ENCODE peak calls at places on chromosomes 1 and 21, in ten cellular contexts. One of them, this sample, is unnamed. For H3K27me3 and H3K36me3, the result is how much of the 10 kb centered on the place peaks cover.

GRCh38 chr1:91744973-91745648 is 140.8 kb downstream of the TGFBR3 start:
- DNase-seq in heart left ventricle: peak
- DNase-seq in CD8-positive, alpha-beta T cell: no peak
- DNase-seq in body of pancreas: peak
- DNase-seq in right lobe of liver: peak
- DNase-seq in left lung: no peak
- DNase-seq in breast epithelium: no peak
- DNase-seq in testis: peak
- DNase-seq in brain microvascular endothelial cell: no peak
- DNase-seq in GM06990: no peak
- DNase-seq in this sample: no peak

GRCh38 chr1:115123116-115123515 is 33.8 kb upstream of the TSPAN2 start:
- DNase-seq in heart left ventricle: no peak
- DNase-seq in CD8-positive, alpha-beta T cell: no peak
- DNase-seq in body of pancreas: no peak
- DNase-seq in right lobe of liver: no peak
- DNase-seq in left lung: no peak
- DNase-seq in breast epithelium: no peak
- DNase-seq in testis: no peak
- DNase-seq in brain microvascular endothelial cell: no peak
- DNase-seq in GM06990: no peak
- DNase-seq in this sample: no peak

GRCh38 chr1:91997607-91998195 is 32.1 kb upstream of the EPHX4 start:
- DNase-seq in heart left ventricle: peak
- DNase-seq in CD8-positive, alpha-beta T cell: peak
- DNase-seq in body of pancreas: peak
- DNase-seq in right lobe of liver: no peak
- DNase-seq in left lung: no peak
- DNase-seq in breast epithelium: no peak
- DNase-seq in testis: peak
- DNase-seq in brain microvascular endothelial cell: peak
- DNase-seq in GM06990: no peak
- DNase-seq in this sample: no peak

GRCh38 chr1:222195857-222196256 is 352.0 kb downstream of the HHIPL2 start:
- DNase-seq in heart left ventricle: no peak
- DNase-seq in CD8-positive, alpha-beta T cell: no peak
- DNase-seq in body of pancreas: no peak
- DNase-seq in right lobe of liver: no peak
- DNase-seq in left lung: no peak
- DNase-seq in breast epithelium: no peak
- DNase-seq in testis: no peak
- DNase-seq in brain microvascular endothelial cell: no peak
- DNase-seq in GM06990: no peak
- DNase-seq in this sample: no peak

GRCh38 chr1:7677111-7677510 is 94.0 kb upstream of the VAMP3 start:
- DNase-seq in heart left ventricle: no peak
- DNase-seq in CD8-positive, alpha-beta T cell: no peak
- DNase-seq in body of pancreas: no peak
- DNase-seq in right lobe of liver: no peak
- DNase-seq in left lung: no peak
- DNase-seq in breast epithelium: no peak
- DNase-seq in testis: no peak
- DNase-seq in brain microvascular endothelial cell: no peak
- DNase-seq in GM06990: no peak
- DNase-seq in this sample: no peak

GRCh38 chr21:26487981-26488480 is 85.1 kb downstream of the CYYR1 start:
- DNase-seq in heart left ventricle: no peak
- DNase-seq in CD8-positive, alpha-beta T cell: no peak
- DNase-seq in body of pancreas: no peak
- DNase-seq in right lobe of liver: no peak
- DNase-seq in left lung: no peak
- DNase-seq in breast epithelium: no peak
- DNase-seq in testis: no peak
- DNase-seq in brain microvascular endothelial cell: no peak
- DNase-seq in GM06990: no peak
- DNase-seq in this sample: no peak

GRCh38 chr1:75134656-75134938 is 409 bp downstream of the LHX8 start:
- DNase-seq in heart left ventricle: no peak
- DNase-seq in CD8-positive, alpha-beta T cell: no peak
- DNase-seq in body of pancreas: no peak
- DNase-seq in right lobe of liver: no peak
- DNase-seq in left lung: peak
- DNase-seq in breast epithelium: no peak
- DNase-seq in testis: no peak
- DNase-seq in brain microvascular endothelial cell: no peak
- DNase-seq in GM06990: no peak
- DNase-seq in this sample: no peak

GRCh38 chr1:151146416-151147131 is at the start of gene SEMA6C:
- DNase-seq in heart left ventricle: peak
- DNase-seq in CD8-positive, alpha-beta T cell: peak
- DNase-seq in body of pancreas: peak
- DNase-seq in right lobe of liver: peak
- DNase-seq in left lung: peak
- DNase-seq in breast epithelium: peak
- DNase-seq in testis: peak
- DNase-seq in brain microvascular endothelial cell: peak
- DNase-seq in GM06990: peak
- DNase-seq in this sample: peak

GRCh38 chr1:12197483-12197880 is 30.7 kb downstream of the TNFRSF1B start:
- DNase-seq in heart left ventricle: no peak
- DNase-seq in CD8-positive, alpha-beta T cell: no peak
- DNase-seq in body of pancreas: no peak
- DNase-seq in right lobe of liver: no peak
- DNase-seq in left lung: no peak
- DNase-seq in breast epithelium: no peak
- DNase-seq in testis: no peak
- DNase-seq in brain microvascular endothelial cell: no peak
- DNase-seq in GM06990: no peak
- DNase-seq in this sample: no peak

GRCh38 chr1:12201343-12202189 is 28.3 kb upstream of the VPS13D start:
- DNase-seq in heart left ventricle: no peak
- DNase-seq in CD8-positive, alpha-beta T cell: no peak
- DNase-seq in body of pancreas: no peak
- DNase-seq in right lobe of liver: no peak
- DNase-seq in left lung: no peak
- DNase-seq in breast epithelium: no peak
- DNase-seq in testis: no peak
- DNase-seq in brain microvascular endothelial cell: no peak
- DNase-seq in GM06990: no peak
- DNase-seq in this sample: peak

GRCh38 chr1:12195416-12195815 is 28.6 kb downstream of the TNFRSF1B start:
- DNase-seq in heart left ventricle: no peak
- DNase-seq in CD8-positive, alpha-beta T cell: no peak
- DNase-seq in body of pancreas: no peak
- DNase-seq in right lobe of liver: no peak
- DNase-seq in left lung: no peak
- DNase-seq in breast epithelium: no peak
- DNase-seq in testis: no peak
- DNase-seq in brain microvascular endothelial cell: no peak
- DNase-seq in GM06990: no peak
- DNase-seq in this sample: no peak

GRCh38 chr1:12194666-12195216 is 27.9 kb downstream of the TNFRSF1B start:
- DNase-seq in heart left ventricle: no peak
- DNase-seq in CD8-positive, alpha-beta T cell: no peak
- DNase-seq in body of pancreas: no peak
- DNase-seq in right lobe of liver: no peak
- DNase-seq in left lung: no peak
- DNase-seq in breast epithelium: no peak
- DNase-seq in testis: no peak
- DNase-seq in brain microvascular endothelial cell: no peak
- DNase-seq in GM06990: no peak
- DNase-seq in this sample: peak

GRCh38 chr1:12196641-12197482 is 30.1 kb downstream of the TNFRSF1B start:
- DNase-seq in heart left ventricle: no peak
- DNase-seq in CD8-positive, alpha-beta T cell: no peak
- DNase-seq in body of pancreas: no peak
- DNase-seq in right lobe of liver: peak
- DNase-seq in left lung: peak
- DNase-seq in breast epithelium: no peak
- DNase-seq in testis: peak
- DNase-seq in brain microvascular endothelial cell: no peak
- DNase-seq in GM06990: no peak
- DNase-seq in this sample: peak
- TF ChIP-seq CTCF in heart left ventricle: no peak
- TF ChIP-seq CTCF in CD8-positive, alpha-beta T cell: no peak
- TF ChIP-seq CTCF in body of pancreas: no peak
- TF ChIP-seq CTCF in right lobe of liver: no peak
- TF ChIP-seq CTCF in left lung: peak
- TF ChIP-seq CTCF in breast epithelium: no peak
- TF ChIP-seq CTCF in testis: no peak
- TF ChIP-seq CTCF in brain microvascular endothelial cell: peak
- TF ChIP-seq CTCF in GM06990: no peak
- TF ChIP-seq CTCF in this sample: peak

DNA sequence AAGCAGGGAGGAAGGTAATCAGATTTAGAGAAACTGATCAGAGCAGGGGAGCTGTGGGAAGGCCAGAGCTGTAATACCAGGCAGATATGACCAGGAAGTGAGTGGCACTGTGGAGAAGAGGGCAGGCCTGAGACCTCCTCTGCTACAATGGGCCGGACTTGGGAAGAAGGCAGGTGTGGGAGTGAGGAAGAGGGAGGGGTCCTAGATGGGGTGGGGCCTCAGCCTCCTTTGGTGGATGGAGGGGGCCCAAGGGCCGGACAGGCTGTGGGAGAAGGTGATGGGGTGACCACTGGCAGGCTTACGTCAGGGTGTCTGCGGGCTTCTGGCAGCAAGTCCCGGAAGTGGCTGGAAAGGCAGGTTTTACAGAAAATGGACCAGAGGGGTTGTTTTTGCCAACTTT is 5.0 kb upstream of the HPCA start:
- DNase-seq in heart left ventricle: no peak
- DNase-seq in CD8-positive, alpha-beta T cell: no peak
- DNase-seq in body of pancreas: no peak
- DNase-seq in right lobe of liver: no peak
- DNase-seq in left lung: no peak
- DNase-seq in breast epithelium: no peak
- DNase-seq in testis: no peak
- DNase-seq in brain microvascular endothelial cell: no peak
- DNase-seq in GM06990: no peak
- DNase-seq in this sample: peak
- H3K27me3 ChIP-seq in heart left ventricle: under half
- H3K27me3 ChIP-seq in CD8-positive, alpha-beta T cell: under half
- H3K27me3 ChIP-seq in body of pancreas: under half
- H3K27me3 ChIP-seq in right lobe of liver: under half
- H3K27me3 ChIP-seq in left lung: under half
- H3K27me3 ChIP-seq in breast epithelium: under half
- H3K27me3 ChIP-seq in testis: under half
- H3K27me3 ChIP-seq in brain microvascular endothelial cell: under half
- H3K27me3 ChIP-seq in GM06990: under half
- H3K27me3 ChIP-seq in this sample: half or more

GRCh38 chr1:1529321-1529720 is 11.1 kb downstream of the TMEM240 start:
- DNase-seq in heart left ventricle: no peak
- DNase-seq in CD8-positive, alpha-beta T cell: no peak
- DNase-seq in body of pancreas: no peak
- DNase-seq in right lobe of liver: no peak
- DNase-seq in left lung: no peak
- DNase-seq in breast epithelium: no peak
- DNase-seq in testis: no peak
- DNase-seq in brain microvascular endothelial cell: no peak
- DNase-seq in GM06990: no peak
- DNase-seq in this sample: no peak

GRCh38 chr1:1527092-1527816 is 13.2 kb downstream of the TMEM240 start:
- DNase-seq in heart left ventricle: no peak
- DNase-seq in CD8-positive, alpha-beta T cell: no peak
- DNase-seq in body of pancreas: no peak
- DNase-seq in right lobe of liver: no peak
- DNase-seq in left lung: no peak
- DNase-seq in breast epithelium: no peak
- DNase-seq in testis: no peak
- DNase-seq in brain microvascular endothelial cell: no peak
- DNase-seq in GM06990: no peak
- DNase-seq in this sample: no peak

GRCh38 chr1:1529936-1530335 is 10.5 kb downstream of the TMEM240 start:
- DNase-seq in heart left ventricle: no peak
- DNase-seq in CD8-positive, alpha-beta T cell: no peak
- DNase-seq in body of pancreas: no peak
- DNase-seq in right lobe of liver: no peak
- DNase-seq in left lung: no peak
- DNase-seq in breast epithelium: no peak
- DNase-seq in testis: no peak
- DNase-seq in brain microvascular endothelial cell: no peak
- DNase-seq in GM06990: no peak
- DNase-seq in this sample: no peak

GRCh38 chr1:1531947-1532346 is 8.5 kb downstream of the TMEM240 start:
- DNase-seq in heart left ventricle: no peak
- DNase-seq in CD8-positive, alpha-beta T cell: no peak
- DNase-seq in body of pancreas: no peak
- DNase-seq in right lobe of liver: no peak
- DNase-seq in left lung: no peak
- DNase-seq in breast epithelium: no peak
- DNase-seq in testis: no peak
- DNase-seq in brain microvascular endothelial cell: no peak
- DNase-seq in GM06990: no peak
- DNase-seq in this sample: no peak

DNA sequence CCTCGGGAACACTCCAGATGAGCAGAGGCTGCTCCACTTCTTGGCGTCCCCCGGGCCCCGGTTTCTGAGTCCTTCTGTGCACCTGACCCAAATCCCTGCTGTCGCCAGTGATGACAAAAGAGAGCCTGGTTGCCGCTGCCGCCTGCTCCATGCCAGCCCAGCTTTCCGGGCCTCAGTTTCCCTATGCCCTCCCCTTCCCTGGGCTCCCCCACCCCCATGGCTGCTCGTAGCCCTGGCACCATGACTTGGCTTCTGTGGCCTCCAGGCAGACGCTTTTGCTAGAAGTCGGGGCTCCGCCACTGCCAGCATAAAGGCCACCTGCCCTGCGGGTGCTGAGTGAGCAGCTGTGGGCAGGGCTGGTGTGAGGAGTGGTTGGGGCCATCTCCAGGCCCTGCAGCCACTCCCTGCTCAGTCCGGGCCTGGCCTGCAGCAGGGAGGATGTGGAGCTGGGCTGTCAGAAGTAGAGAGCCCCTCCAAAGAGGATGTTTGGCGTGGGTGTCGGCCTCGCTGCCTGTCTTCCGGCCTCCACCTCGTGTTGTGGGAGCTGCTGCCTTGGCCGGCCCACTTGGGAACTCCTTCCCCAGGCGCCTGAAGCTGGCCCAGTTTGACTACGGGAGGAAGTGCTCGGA is 11.7 kb downstream of the TMEM240 start:
- DNase-seq in heart left ventricle: no peak
- DNase-seq in CD8-positive, alpha-beta T cell: no peak
- DNase-seq in body of pancreas: no peak
- DNase-seq in right lobe of liver: no peak
- DNase-seq in left lung: no peak
- DNase-seq in breast epithelium: no peak
- DNase-seq in testis: no peak
- DNase-seq in brain microvascular endothelial cell: no peak
- DNase-seq in GM06990: no peak
- DNase-seq in this sample: no peak
- H3K36me3 ChIP-seq in heart left ventricle: under half
- H3K36me3 ChIP-seq in CD8-positive, alpha-beta T cell: under half
- H3K36me3 ChIP-seq in body of pancreas: under half
- H3K36me3 ChIP-seq in right lobe of liver: under half
- H3K36me3 ChIP-seq in left lung: under half
- H3K36me3 ChIP-seq in breast epithelium: under half
- H3K36me3 ChIP-seq in testis: under half
- H3K36me3 ChIP-seq in brain microvascular endothelial cell: under half
- H3K36me3 ChIP-seq in GM06990: under half
- H3K36me3 ChIP-seq in this sample: under half

GRCh38 chr21:17925000-17925610 is 105.9 kb upstream of the C21orf91 start:
- DNase-seq in heart left ventricle: no peak
- DNase-seq in CD8-positive, alpha-beta T cell: peak
- DNase-seq in body of pancreas: peak
- DNase-seq in right lobe of liver: no peak
- DNase-seq in left lung: no peak
- DNase-seq in breast epithelium: no peak
- DNase-seq in testis: peak
- DNase-seq in brain microvascular endothelial cell: peak
- DNase-seq in GM06990: no peak
- DNase-seq in this sample: no peak
- TF ChIP-seq CTCF in heart left ventricle: peak
- TF ChIP-seq CTCF in CD8-positive, alpha-beta T cell: peak
- TF ChIP-seq CTCF in body of pancreas: peak
- TF ChIP-seq CTCF in right lobe of liver: peak
- TF ChIP-seq CTCF in left lung: peak
- TF ChIP-seq CTCF in breast epithelium: peak
- TF ChIP-seq CTCF in testis: peak
- TF ChIP-seq CTCF in brain microvascular endothelial cell: peak
- TF ChIP-seq CTCF in GM06990: peak
- TF ChIP-seq CTCF in this sample: peak

This sample was measured in spleen.